ENCODE peak calls at places on chromosome X, in eight cellular contexts. Z is AG10803, P is AG09319, J is adrenal gland, R is lower leg skin, A is GM23338, K is choroid plexus epithelial cell, Y is RWPE2. M is an unnamed sample.

GRCh38 chrX:54358424-54359211 is 772 bp upstream of the WNK3 start:
- DNase-seq in Z (peak; percentile 8), P (no peak), J (peak; percentile 47), R (no peak), A (peak; percentile 92), K (peak; percentile 72), Y (peak; percentile 39), M (no peak)

GRCh38 chrX:57952320-57952678 is 42.0 kb upstream of the ZXDA start:
- DNase-seq in Z (no peak), P (no peak), J (peak; percentile 22), R (no peak), A (no peak), K (no peak), Y (no peak), M (no peak)

GRCh38 chrX:39491548-39492297 is 606.0 kb downstream of the BCOR start:
- DNase-seq in Z (no peak), P (no peak), J (no peak), R (no peak), A (no peak), K (no peak), Y (no peak), M (no peak)

GRCh38 chrX:119067023-119067739 is 5.6 kb upstream of the CT47C1 start:
- DNase-seq in Z (peak; percentile 53), P (peak; percentile 7), J (peak; percentile 83), R (no peak), A (peak; percentile 64), K (peak; percentile 75), Y (no peak), M (no peak)

GRCh38 chrX:2261838-2262678 is 238.7 kb downstream of the DHRSX start:
- DNase-seq in Z (no peak), P (no peak), J (no peak), R (peak; percentile 74), A (no peak), K (peak; percentile 5), Y (no peak), M (no peak)

GRCh38 chrX:128975716-128976115 is 547.6 kb downstream of the SMARCA1 start:
- DNase-seq in Z (no peak), P (no peak), J (peak; percentile 45), R (no peak), A (peak; percentile 72), K (peak; percentile 4), Y (no peak), M (no peak)

GRCh38 chrX:151515233-151515632 is 48.2 kb upstream of the PASD1 start:
- DNase-seq in Z (no peak), P (no peak), J (no peak), R (no peak), A (no peak), K (no peak), Y (no peak), M (no peak)

GRCh38 chrX:10098235-10098819 is 58.4 kb upstream of the CLCN4 start:
- DNase-seq in Z (peak; percentile 48), P (no peak), J (no peak), R (no peak), A (no peak), K (peak; percentile 28), Y (no peak), M (no peak)

GRCh38 chrX:139864613-139865012 is 68.2 kb downstream of the ATP11C start:
- DNase-seq in Z (no peak), P (no peak), J (no peak), R (no peak), A (no peak), K (no peak), Y (no peak), M (no peak)

GRCh38 chrX:139862208-139862607 is 70.6 kb downstream of the ATP11C start:
- DNase-seq in Z (no peak), P (no peak), J (no peak), R (no peak), A (no peak), K (no peak), Y (no peak), M (no peak)
- TF ChIP-seq CTCF in Z (no peak), P (no peak), J (no peak), R (no peak), A (peak; percentile 39), K (peak; percentile 3), Y (no peak), M (no peak)

GRCh38 chrX:84363674-84364073 is 138.6 kb downstream of the HDX start:
- DNase-seq in Z (peak; percentile 0), P (no peak), J (no peak), R (no peak), A (peak; percentile 25), K (peak; percentile 32), Y (no peak), M (no peak)
- TF ChIP-seq CTCF in Z (no peak), P (no peak), J (no peak), R (no peak), A (no peak), K (no peak), Y (no peak), M (no peak)

GRCh38 chrX:30821116-30821515 is 67.9 kb downstream of the TAB3 start:
- DNase-seq in Z (no peak), P (no peak), J (no peak), R (no peak), A (peak; percentile 1), K (peak; percentile 8), Y (no peak), M (no peak)
- TF ChIP-seq CTCF in Z (no peak), P (no peak), J (no peak), R (no peak), A (no peak), K (peak; percentile 6), Y (no peak), M (no peak)

GRCh38 chrX:70496491-70496890 is 51.9 kb downstream of the DLG3 start:
- DNase-seq in Z (no peak), P (no peak), J (no peak), R (no peak), A (no peak), K (no peak), Y (no peak), M (no peak)
- TF ChIP-seq CTCF in Z (no peak), P (no peak), J (no peak), R (no peak), A (peak; percentile 8), K (no peak), Y (no peak), M (no peak)

DNA sequence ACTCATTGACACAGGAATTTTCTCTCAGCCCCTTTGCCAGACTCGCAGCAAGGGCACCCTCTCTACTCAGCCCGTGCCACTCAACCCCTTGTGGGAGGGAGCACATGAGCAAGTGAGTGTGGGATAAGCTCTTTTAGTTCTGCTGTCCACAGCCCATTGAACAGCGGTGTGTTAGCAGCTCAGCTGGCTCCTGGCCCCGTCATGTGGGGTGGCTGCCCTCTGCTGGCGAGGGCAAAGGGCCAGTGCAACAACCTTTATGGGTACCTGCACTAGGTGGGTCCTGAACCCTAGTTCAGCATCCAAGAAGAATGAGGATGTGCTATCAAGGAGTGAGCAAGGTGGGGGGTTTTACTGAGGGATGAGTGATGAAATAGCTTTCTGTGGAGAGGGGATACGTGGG is 85.0 kb upstream of the ZNF81 start:
- DNase-seq in Z (peak; percentile 26), P (no peak), J (peak; percentile 33), R (no peak), A (peak; percentile 59), K (peak; percentile 51), Y (no peak), M (no peak)
- TF ChIP-seq CTCF in Z (peak; percentile 51), P (peak; percentile 35), J (peak; percentile 14), R (no peak), A (peak; percentile 58), K (peak; percentile 55), Y (peak; percentile 42), M (peak; percentile 16)

DNA sequence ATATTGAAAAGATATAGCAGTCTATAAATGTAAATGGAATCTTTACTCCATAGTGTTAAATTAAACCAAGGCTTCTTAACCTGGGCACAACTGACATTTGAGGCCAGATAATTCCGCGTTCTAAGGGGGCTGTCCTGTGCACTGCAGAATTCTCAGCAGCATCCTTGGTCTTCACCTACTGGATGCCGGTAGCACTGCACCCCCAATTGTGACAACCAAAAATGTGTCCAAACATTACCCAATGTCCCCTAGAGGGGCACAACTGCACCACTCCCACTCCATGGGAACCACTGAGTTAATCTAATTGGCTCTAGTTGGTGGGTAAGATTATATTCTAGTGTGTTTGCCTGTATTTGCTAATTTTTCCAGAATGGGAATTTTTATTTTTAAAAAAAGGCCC is 16.6 kb downstream of the AP1S2 start:
- DNase-seq in Z (no peak), P (no peak), J (no peak), R (no peak), A (peak; percentile 62), K (no peak), Y (no peak), M (no peak)
- TF ChIP-seq CTCF in Z (peak; percentile 14), P (no peak), J (no peak), R (no peak), A (peak; percentile 45), K (peak; percentile 25), Y (no peak), M (no peak)

M was measured in AG04449.